ENCODE peak calls at places on chromosomes 2 and 18, in four cellular contexts. S, T, W and U are unnamed samples.

GRCh38 chr18:58268849-58269248 is 224.8 kb downstream of the NEDD4L start:
- DNase-seq in S (no peak), T (no peak), W (no peak), U (no peak)

GRCh38 chr18:27824841-27825720 is 351.8 kb downstream of the CDH2 start:
- DNase-seq in S (no peak), T (no peak), W (no peak), U (no peak)

GRCh38 chr2:69046221-69046662 is 33.3 kb downstream of the ANTXR1 start:
- DNase-seq in S (no peak), T (no peak), W (no peak), U (no peak)

GRCh38 chr2:112691761-112692370 is 29.0 kb upstream of the NT5DC4 start:
- DNase-seq in S (no peak), T (no peak), W (no peak), U (no peak)

GRCh38 chr2:46018773-46019593 is 278.2 kb upstream of the EPAS1 start:
- DNase-seq in S (no peak), T (no peak), W (no peak), U (no peak)

GRCh38 chr2:234955091-234955511 is 3.3 kb downstream of the SH3BP4 start:
- DNase-seq in S (peak), T (no peak), W (no peak), U (no peak)

GRCh38 chr2:10614940-10615339 is 74.8 kb downstream of the NOL10 start:
- DNase-seq in S (no peak), T (no peak), W (no peak), U (no peak)

GRCh38 chr18:22551536-22552151 is 133.9 kb upstream of the CTAGE1 start:
- DNase-seq in S (no peak), T (no peak), W (no peak), U (no peak)

GRCh38 chr18:49859006-49859359 is 45.6 kb upstream of the ACAA2 start:
- DNase-seq in S (no peak), T (no peak), W (no peak), U (no peak)

GRCh38 chr2:224412064-224412921 is 10.4 kb upstream of the FAM124B start:
- DNase-seq in S (no peak), T (no peak), W (no peak), U (no peak)

GRCh38 chr2:128314348-128315121 is 4.1 kb downstream of the HS6ST1 start:
- DNase-seq in S (no peak), T (no peak), W (no peak), U (no peak)

GRCh38 chr2:118737690-118738089 is 109.8 kb downstream of the EN1 start:
- DNase-seq in S (no peak), T (no peak), W (no peak), U (no peak)

GRCh38 chr2:240368746-240369724 is 66.4 kb upstream of the GPC1 start:
- DNase-seq in S (no peak), T (no peak), W (no peak), U (no peak)